ENCODE peak calls at places on chromosome 17, in six cellular contexts. P, W, D, Q, M and I are unnamed samples.
A peak's percentile ranks its signal among the peaks of the same experiment; 100 is the strongest.

GRCh38 chr17:80408872-80409271 is 6.1 kb upstream of the ENDOV start:
- DNase-seq in P (no peak), W (no peak), D (peak; percentile 22), Q (no peak), M (no peak), I (no peak)

GRCh38 chr17:46000292-46000691 is 1.2 kb downstream of the STH start:
- DNase-seq in P (no peak), D (no peak), Q (no peak), W (no peak), M (no peak), I (no peak)

GRCh38 chr17:40019140-40019991 is 4.1 kb downstream of the CSF3 start:
- DNase-seq in P (peak; percentile 56), M (no peak), Q (no peak), D (peak; percentile 92), W (no peak), I (no peak)

GRCh38 chr17:34398990-34399389 is 36.0 kb upstream of the CCL1 start:
- DNase-seq in M (no peak), Q (no peak), W (peak; percentile 41), P (no peak), D (no peak), I (no peak)

GRCh38 chr17:32461853-32462617 is 17.7 kb downstream of the PSMD11 start:
- DNase-seq in W (peak; percentile 67), P (peak; percentile 52), D (peak; percentile 82), M (peak; percentile 45), Q (peak; percentile 74), I (no peak)

GRCh38 chr17:11885051-11885450 is 112.2 kb downstream of the ZNF18 start:
- DNase-seq in Q (no peak), W (no peak), P (no peak), D (no peak), M (no peak), I (peak; percentile 20)

GRCh38 chr17:13346996-13347762 is 254.6 kb downstream of the HS3ST3A1 start:
- DNase-seq in P (peak; percentile 95), W (no peak), Q (no peak), M (no peak), D (peak; percentile 99), I (no peak)

GRCh38 chr17:47427985-47428384 is 102.9 kb upstream of the NPEPPS start:
- DNase-seq in M (no peak), Q (no peak), D (no peak), W (no peak), P (no peak), I (no peak)

GRCh38 chr17:8944748-8945147 is 20.8 kb downstream of the PIK3R5 start:
- DNase-seq in P (no peak), Q (no peak), M (no peak), W (no peak), D (no peak), I (peak; percentile 29)

GRCh38 chr17:50808413-50808812 is 27.0 kb upstream of the WFIKKN2 start:
- DNase-seq in Q (no peak), M (no peak), P (no peak), D (no peak), W (no peak), I (no peak)

GRCh38 chr17:83086907-83087787 is 7.7 kb downstream of the METRNL start:
- DNase-seq in W (no peak), M (no peak), Q (no peak), P (no peak), D (no peak), I (no peak)

GRCh38 chr17:43994272-43995149 is 9.9 kb upstream of the NAGS start:
- DNase-seq in P (peak; percentile 47), M (peak; percentile 40), Q (peak; percentile 84), W (peak; percentile 57), D (peak; percentile 64), I (peak; percentile 84)

GRCh38 chr17:50863221-50863843 is 2.8 kb downstream of the TOB1 start:
- DNase-seq in W (peak; percentile 38), D (peak; percentile 60), M (peak; percentile 66), Q (peak; percentile 46), P (no peak), I (peak; percentile 53)

GRCh38 chr17:68511671-68512246 is 471 bp upstream of the PRKAR1A start:
- DNase-seq in P (peak; percentile 47), D (peak; percentile 50), Q (peak; percentile 86), M (peak; percentile 69), W (peak; percentile 73), I (peak; percentile 85)

GRCh38 chr17:54932711-54933110 is 32.1 kb downstream of the TOM1L1 start:
- DNase-seq in M (no peak), P (no peak), D (no peak), Q (no peak), W (no peak), I (no peak)

GRCh38 chr17:63358111-63358839 is 87.8 kb downstream of the CYB561 start:
- DNase-seq in W (no peak), Q (no peak), D (peak; percentile 94), M (no peak), P (peak; percentile 96), I (no peak)

GRCh38 chr17:76515291-76515949 is 14.2 kb upstream of the RHBDF2 start:
- DNase-seq in W (peak; percentile 57), M (peak; percentile 85), Q (no peak), D (peak; percentile 97), P (peak; percentile 100), I (no peak)

GRCh38 chr17:77374170-77374936 is 233.6 kb downstream of the SEC14L1 start:
- DNase-seq in M (peak; percentile 69), D (peak; percentile 80), Q (peak; percentile 83), W (no peak), P (peak; percentile 85), I (peak; percentile 88)

GRCh38 chr17:80034977-80035686 is 540 bp downstream of the TBC1D16 start:
- DNase-seq in D (peak; percentile 45), P (peak; percentile 36), W (no peak), Q (peak; percentile 49), M (no peak), I (no peak)

GRCh38 chr17:46108550-46109110 is 84.6 kb downstream of the KANSL1 start:
- DNase-seq in P (no peak), M (no peak), Q (no peak), W (no peak), D (no peak), I (no peak)

GRCh38 chr17:4937553-4937952 is 2.3 kb downstream of the SLC25A11 start:
- DNase-seq in P (no peak), M (no peak), W (no peak), D (no peak), Q (no peak), I (no peak)

GRCh38 chr17:3963214-3964201 is 729 bp downstream of the ATP2A3 start:
- DNase-seq in M (no peak), Q (no peak), P (no peak), D (no peak), W (peak; percentile 73), I (no peak)

GRCh38 chr17:22460461-22461063 is 768.2 kb downstream of the KCNJ18 start:
- DNase-seq in D (no peak), Q (no peak), W (no peak), M (no peak), P (no peak), I (no peak)

GRCh38 chr17:56624947-56625346 is 31.4 kb downstream of the NOG start:
- DNase-seq in D (no peak), M (no peak), Q (no peak), W (no peak), P (no peak), I (no peak)

GRCh38 chr17:56633681-56634080 is 40.2 kb downstream of the NOG start:
- DNase-seq in W (no peak), Q (no peak), M (no peak), D (no peak), P (no peak), I (no peak)

GRCh38 chr17:56630202-56630601 is 36.7 kb downstream of the NOG start:
- DNase-seq in M (no peak), D (no peak), P (no peak), W (no peak), Q (no peak), I (no peak)

GRCh38 chr17:56624315-56624714 is 30.8 kb downstream of the NOG start:
- DNase-seq in Q (no peak), D (no peak), M (no peak), W (no peak), P (peak; percentile 47), I (no peak)

DNA sequence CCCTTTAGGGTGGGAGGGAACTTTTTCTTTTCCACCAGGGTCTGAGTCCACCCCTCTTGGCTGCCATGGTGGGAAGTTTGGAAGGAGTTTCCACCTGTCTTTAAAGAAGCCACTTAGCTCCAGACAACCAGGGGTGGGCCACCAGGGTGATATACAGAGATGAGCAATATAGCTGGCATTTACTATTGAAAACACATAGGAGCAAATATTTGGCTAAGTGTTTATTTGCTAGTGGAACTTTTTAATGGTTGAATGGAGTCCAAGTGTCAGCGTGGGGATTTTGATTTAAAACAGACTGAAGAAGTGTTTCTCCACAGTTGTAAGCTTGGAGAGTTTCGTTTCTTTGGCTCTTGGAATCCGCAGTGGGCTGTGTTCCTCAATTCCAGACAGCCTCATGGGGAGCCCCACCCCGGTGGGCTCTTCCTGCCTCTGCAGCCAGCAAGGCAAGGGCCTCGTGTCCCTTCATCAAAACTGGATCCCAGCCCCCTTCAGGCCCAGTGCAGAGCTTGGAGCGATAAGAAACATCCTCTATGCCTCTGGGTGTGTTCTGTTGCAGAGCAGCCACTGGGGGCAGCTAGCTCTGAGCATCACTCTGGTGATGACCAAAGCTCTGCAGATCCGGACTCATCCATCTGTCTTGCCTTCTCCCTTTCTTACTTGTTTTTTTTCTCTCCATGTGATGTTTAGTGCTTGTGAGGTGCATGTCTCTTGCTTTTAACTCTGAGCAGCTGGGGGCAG is 36.1 kb downstream of the NOG start:
- DNase-seq in P (peak; percentile 42), D (peak; percentile 2), Q (peak; percentile 17), W (no peak), M (no peak), I (no peak)
- TF ChIP-seq CTCF in P (peak; percentile 65), D (peak; percentile 28), Q (peak; percentile 50), W (no peak), M (peak; percentile 9), I (peak; percentile 65)

GRCh38 chr17:28912281-28912937 is 9.5 kb upstream of the DHRS13 start:
- DNase-seq in M (no peak), Q (no peak), D (no peak), P (no peak), W (no peak), I (no peak)
- TF ChIP-seq CTCF in M (no peak), Q (no peak), D (peak; percentile 30), P (peak; percentile 25), W (peak; percentile 56), I (peak; percentile 30)

GRCh38 chr17:49112936-49113335 is 19.6 kb upstream of the B4GALNT2 start:
- DNase-seq in P (no peak), D (no peak), Q (no peak), M (no peak), W (no peak), I (no peak)
- TF ChIP-seq CTCF in P (no peak), D (no peak), Q (no peak), M (no peak), W (no peak), I (no peak)

DNA sequence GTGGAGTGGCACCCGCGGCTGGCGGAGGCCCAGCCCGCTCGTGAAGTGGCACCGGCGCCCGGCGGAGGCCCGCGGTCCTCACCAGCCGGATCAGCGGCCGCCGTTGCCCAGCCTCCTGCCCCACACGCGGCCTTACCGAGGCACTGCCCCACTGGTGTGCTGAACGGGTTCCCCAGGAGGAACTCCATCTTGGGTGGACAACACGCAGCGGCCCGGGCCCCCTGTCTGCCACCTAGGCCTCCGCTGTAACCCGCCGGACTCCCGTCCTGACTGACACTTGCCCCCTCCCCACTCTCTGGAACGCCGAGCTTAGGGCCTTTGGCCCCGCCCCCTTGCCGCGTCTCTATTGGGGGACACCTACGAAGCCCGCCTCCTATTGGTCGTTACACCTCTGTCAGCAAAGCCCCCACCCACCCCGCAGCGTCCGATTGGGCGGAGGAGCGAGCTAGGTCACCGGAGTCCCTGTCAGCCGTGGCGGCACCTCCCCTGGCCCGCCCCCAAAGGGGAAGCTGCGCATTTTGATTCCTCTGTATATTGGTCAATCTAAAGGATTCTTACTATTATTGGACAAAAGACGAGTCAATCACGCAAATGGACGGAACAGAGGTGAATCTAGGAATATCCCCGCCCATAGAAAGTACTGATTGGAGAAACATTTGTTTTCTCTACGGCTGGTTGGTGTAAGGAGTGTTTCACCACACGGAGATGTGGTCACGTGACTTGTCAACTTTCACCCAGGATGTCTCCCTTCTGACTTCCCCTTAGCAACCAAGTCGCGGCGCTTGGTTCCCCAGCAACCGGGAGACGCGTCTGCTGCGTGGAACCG is at the start of the genes DRC3 and TOM1L2:
- DNase-seq in W (peak; percentile 100), Q (peak; percentile 100), P (peak; percentile 100), M (peak; percentile 99), D (peak; percentile 100), I (peak; percentile 100)
- TF ChIP-seq CTCF in W (no peak), Q (no peak), P (peak; percentile 5), M (peak; percentile 22), D (no peak), I (peak; percentile 41)